ENCODE peak calls at places on chromosome 13, in ten cellular contexts. F is nephron progenitor cell; N is OCI-LY7; U is suprapubic skin; E is body of pancreas; V is CD4-positive, alpha-beta T cell; Q is heart left ventricle; T is mammary epithelial cell; R is NB4; X is Calu3. A is an unnamed sample.

GRCh38 chr13:73984949-73985691 is 149.1 kb downstream of the KLF12 start:
- DNase-seq in V (peak), R (no peak), E (no peak), Q (peak), F (no peak), X (no peak), N (no peak), U (no peak), T (no peak), A (no peak)

GRCh38 chr13:70407486-70407885 is 299.2 kb upstream of the KLHL1 start:
- DNase-seq in N (no peak), V (no peak), X (no peak), Q (no peak), R (no peak), U (no peak), E (no peak), T (no peak), F (no peak), A (no peak)

GRCh38 chr13:113598081-113598410 is 13.5 kb downstream of the TFDP1 start:
- DNase-seq in T (no peak), R (no peak), Q (no peak), X (no peak), U (peak), N (no peak), F (no peak), E (no peak), V (no peak), A (no peak)

GRCh38 chr13:99542788-99543406 is 41.6 kb downstream of the TM9SF2 start:
- DNase-seq in N (peak), V (peak), R (no peak), T (no peak), X (no peak), E (no peak), U (no peak), Q (no peak), F (no peak), A (no peak)

GRCh38 chr13:27147530-27148170 is 24.0 kb downstream of the USP12 start:
- DNase-seq in X (no peak), E (no peak), T (peak), N (peak), V (no peak), U (no peak), R (no peak), Q (no peak), F (no peak), A (no peak)

GRCh38 chr13:101640797-101641400 is 188.4 kb downstream of the ITGBL1 start:
- DNase-seq in Q (no peak), X (no peak), N (no peak), R (no peak), T (peak), E (no peak), F (no peak), V (no peak), U (no peak), A (no peak)

GRCh38 chr13:73556902-73557301 is 498.1 kb downstream of the KLF5 start:
- DNase-seq in Q (no peak), T (peak), F (no peak), R (no peak), E (no peak), U (no peak), V (no peak), X (no peak), N (no peak), A (no peak)

GRCh38 chr13:74570834-74571233 is 436.6 kb upstream of the KLF12 start:
- DNase-seq in U (no peak), R (no peak), V (no peak), X (no peak), Q (no peak), E (no peak), F (no peak), T (peak), N (no peak), A (no peak)

GRCh38 chr13:98315466-98315865 is 138.4 kb upstream of the RNF113B start:
- DNase-seq in T (no peak), U (no peak), F (no peak), N (no peak), X (no peak), R (no peak), V (no peak), Q (no peak), E (no peak), A (no peak)

GRCh38 chr13:44537238-44537637 is 38.9 kb downstream of the TSC22D1 start:
- DNase-seq in Q (no peak), R (no peak), N (no peak), F (no peak), U (no peak), X (no peak), V (no peak), E (no peak), T (no peak), A (no peak)

GRCh38 chr13:26325876-26326275 is 71.9 kb downstream of the CDK8 start:
- DNase-seq in T (peak), E (no peak), U (no peak), V (no peak), F (no peak), N (no peak), X (no peak), R (no peak), Q (no peak), A (no peak)

GRCh38 chr13:102928971-102929370 is 83.1 kb downstream of the ERCC5 start:
- DNase-seq in Q (no peak), R (no peak), F (no peak), X (no peak), V (no peak), N (no peak), U (no peak), E (no peak), T (no peak), A (no peak)

GRCh38 chr13:112066624-112067004 is 335 bp upstream of the SOX1 start:
- DNase-seq in V (peak), R (no peak), U (no peak), N (no peak), E (peak), F (peak), X (no peak), T (no peak), Q (peak), A (no peak)

GRCh38 chr13:44874886-44875630 is 114.2 kb downstream of the NUFIP1 start:
- DNase-seq in E (no peak), R (no peak), U (no peak), F (no peak), Q (no peak), X (no peak), T (no peak), N (no peak), V (no peak), A (no peak)

GRCh38 chr13:97141564-97142005 is 80.5 kb upstream of the MBNL2 start:
- DNase-seq in V (no peak), E (peak), T (peak), U (no peak), F (peak), X (peak), N (no peak), R (peak), Q (no peak), A (no peak)

GRCh38 chr13:67223024-67223423 is 7.1 kb downstream of the PCDH9 start:
- DNase-seq in T (no peak), V (no peak), F (no peak), U (no peak), Q (no peak), E (no peak), N (no peak), R (no peak), X (no peak), A (no peak)

GRCh38 chr13:67223742-67224141 is 6.4 kb downstream of the PCDH9 start:
- DNase-seq in U (no peak), X (no peak), T (no peak), E (no peak), F (no peak), R (no peak), N (no peak), V (no peak), Q (no peak), A (no peak)

GRCh38 chr13:67226686-67227085 is 3.5 kb downstream of the PCDH9 start:
- DNase-seq in R (no peak), V (no peak), F (no peak), X (no peak), E (no peak), T (no peak), N (no peak), Q (no peak), U (no peak), A (no peak)

GRCh38 chr13:67225252-67226159 is 4.6 kb downstream of the PCDH9 start:
- DNase-seq in Q (no peak), N (no peak), U (no peak), V (no peak), E (no peak), F (no peak), R (no peak), X (no peak), T (no peak), A (no peak)

DNA sequence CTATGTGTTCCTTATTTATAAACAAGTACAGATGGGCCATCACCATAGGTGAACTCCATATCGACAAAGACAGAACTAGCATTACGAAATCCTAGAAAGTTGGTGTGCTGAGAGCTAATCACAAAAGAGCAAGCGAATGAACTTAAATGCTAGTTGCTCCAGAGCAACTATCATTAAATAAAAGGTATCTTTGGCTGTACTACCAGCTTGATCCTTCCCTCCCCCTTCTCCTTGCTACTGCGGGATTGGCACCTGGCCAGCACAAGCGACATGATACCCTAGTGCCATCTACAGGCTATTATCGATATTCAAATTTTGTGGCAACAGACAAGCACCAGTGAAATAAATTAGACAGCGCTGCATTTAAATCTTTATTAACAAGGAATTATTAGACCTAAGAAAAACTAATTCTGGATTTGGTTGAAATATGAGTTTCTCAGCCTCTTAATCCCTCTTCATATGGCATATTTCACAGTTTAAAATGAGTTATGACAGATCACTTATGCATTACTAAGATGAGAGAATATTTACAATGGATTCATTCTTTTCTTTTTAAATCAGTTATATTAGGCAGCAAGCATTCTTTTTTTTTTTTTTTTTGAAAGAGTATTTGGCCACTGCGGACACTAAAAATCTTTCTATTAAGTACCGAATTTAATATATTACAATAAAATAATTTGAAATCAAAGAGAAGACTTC is 5.8 kb downstream of the PCDH9 start:
- DNase-seq in X (peak), Q (peak), V (peak), U (peak), T (peak), E (peak), R (peak), N (peak), F (peak), A (peak)
- TF ChIP-seq CTCF in X (peak), Q (peak), V (peak), U (peak), T (peak), E (peak), R (peak), N (peak), F (peak), A (peak)

GRCh38 chr13:109764474-109765292 is 21.7 kb downstream of the IRS2 start:
- DNase-seq in V (no peak), T (peak), U (no peak), Q (no peak), N (no peak), R (peak), E (no peak), F (no peak), X (no peak), A (no peak)
- TF ChIP-seq CTCF in V (peak), T (peak), U (no peak), Q (no peak), N (no peak), R (peak), E (no peak), F (no peak), X (no peak), A (no peak)

GRCh38 chr13:108325863-108326262 is 56.3 kb downstream of the TNFSF13B start:
- DNase-seq in X (no peak), Q (no peak), T (no peak), V (no peak), U (no peak), N (peak), F (no peak), E (no peak), R (no peak), A (no peak)

GRCh38 chr13:108326318-108326717 is 56.8 kb downstream of the TNFSF13B start:
- DNase-seq in N (peak), T (no peak), Q (no peak), U (no peak), F (no peak), X (no peak), R (peak), V (peak), E (peak), A (no peak)

GRCh38 chr13:108322206-108322824 is 52.8 kb downstream of the TNFSF13B start:
- DNase-seq in F (no peak), X (no peak), U (no peak), V (no peak), N (peak), E (no peak), T (peak), R (peak), Q (no peak), A (no peak)
- TF ChIP-seq CTCF in F (peak), X (no peak), U (peak), V (peak), N (peak), E (peak), T (peak), R (peak), Q (peak), A (peak)

GRCh38 chr13:48014359-48014758 is 13.3 kb upstream of the SUCLA2 start:
- DNase-seq in Q (no peak), N (no peak), E (no peak), R (no peak), U (no peak), T (no peak), V (no peak), X (no peak), F (no peak), A (no peak)
- TF ChIP-seq CTCF in Q (no peak), N (no peak), E (no peak), R (no peak), U (no peak), T (no peak), V (no peak), X (no peak), F (no peak), A (no peak)

GRCh38 chr13:37995052-37995451 is 125.5 kb upstream of the TRPC4 start:
- DNase-seq in V (no peak), R (no peak), Q (no peak), U (no peak), N (no peak), E (no peak), X (no peak), T (no peak), F (peak), A (no peak)
- TF ChIP-seq CTCF in V (no peak), R (no peak), Q (no peak), U (no peak), N (no peak), E (no peak), X (no peak), T (no peak), F (no peak), A (no peak)

DNA sequence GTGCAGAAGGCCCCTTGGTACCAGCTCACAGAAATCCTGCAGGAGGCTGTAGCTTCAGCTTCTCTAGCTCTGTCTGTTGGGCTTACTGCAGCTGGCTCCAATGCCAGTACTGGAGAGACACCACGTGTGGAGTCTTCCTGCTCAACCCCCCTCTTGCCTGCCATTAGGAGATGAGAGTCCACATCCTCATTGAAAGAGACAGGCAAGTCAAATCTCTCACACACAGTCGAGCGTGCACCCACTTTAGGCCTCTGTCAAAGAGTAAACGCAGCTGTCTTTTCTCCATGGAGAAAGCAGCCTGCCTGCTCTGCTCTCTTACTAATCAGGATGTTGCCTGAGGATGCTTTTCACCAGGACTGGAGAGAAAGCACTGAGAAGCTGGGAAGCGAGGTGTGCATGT is 523.0 kb upstream of the NBEA start:
- DNase-seq in E (no peak), U (no peak), N (no peak), X (no peak), T (no peak), V (no peak), R (no peak), F (no peak), Q (no peak), A (no peak)
- TF ChIP-seq CTCF in E (no peak), U (no peak), N (no peak), X (no peak), T (no peak), V (no peak), R (no peak), F (no peak), Q (no peak), A (no peak)

GRCh38 chr13:36837354-36838092 is 18.5 kb downstream of the RFXAP start:
- DNase-seq in R (no peak), V (no peak), T (no peak), X (no peak), F (no peak), U (no peak), Q (peak), N (no peak), E (no peak), A (no peak)

GRCh38 chr13:36839981-36840380 is 21.0 kb downstream of the RFXAP start:
- DNase-seq in N (no peak), V (no peak), U (no peak), T (no peak), Q (no peak), X (peak), F (no peak), E (no peak), R (no peak), A (no peak)

GRCh38 chr13:36841411-36841810 is 22.4 kb downstream of the RFXAP start:
- DNase-seq in U (no peak), N (no peak), E (no peak), R (no peak), F (no peak), X (peak), T (no peak), Q (no peak), V (no peak), A (no peak)

GRCh38 chr13:36839281-36839680 is 20.3 kb downstream of the RFXAP start:
- DNase-seq in Q (no peak), F (no peak), U (no peak), V (no peak), N (no peak), T (no peak), E (no peak), R (no peak), X (no peak), A (no peak)

DNA sequence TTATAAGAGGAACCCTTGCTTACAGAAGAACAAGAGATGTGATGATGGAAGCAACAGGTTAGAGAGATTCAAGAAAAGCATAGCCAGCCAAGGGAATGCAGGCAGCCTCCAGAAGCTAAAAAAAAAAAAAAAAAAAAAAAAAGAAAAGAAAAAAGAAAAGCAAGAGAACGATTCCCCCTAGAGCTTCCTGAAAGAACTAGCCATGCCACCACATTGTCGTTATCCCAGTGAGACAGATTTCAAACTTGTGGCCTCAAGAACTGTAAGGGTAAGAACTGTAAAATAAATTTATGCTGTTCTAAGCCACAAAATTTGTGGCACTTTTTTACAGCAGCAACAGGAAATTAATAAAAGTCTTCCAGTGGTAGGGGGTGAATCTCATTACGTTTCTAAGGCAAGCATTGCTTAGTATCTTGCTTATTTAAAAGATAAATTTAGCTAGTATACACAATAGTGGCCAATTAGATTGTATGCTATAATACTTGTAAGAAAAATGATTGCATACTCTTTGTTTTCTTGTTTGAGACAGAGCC is 21.8 kb downstream of the RFXAP start:
- DNase-seq in X (no peak), T (no peak), F (no peak), U (no peak), Q (no peak), V (no peak), N (no peak), R (no peak), E (no peak), A (no peak)
- TF ChIP-seq CTCF in X (no peak), T (no peak), F (no peak), U (no peak), Q (no peak), V (no peak), N (no peak), R (no peak), E (no peak), A (no peak)

DNA sequence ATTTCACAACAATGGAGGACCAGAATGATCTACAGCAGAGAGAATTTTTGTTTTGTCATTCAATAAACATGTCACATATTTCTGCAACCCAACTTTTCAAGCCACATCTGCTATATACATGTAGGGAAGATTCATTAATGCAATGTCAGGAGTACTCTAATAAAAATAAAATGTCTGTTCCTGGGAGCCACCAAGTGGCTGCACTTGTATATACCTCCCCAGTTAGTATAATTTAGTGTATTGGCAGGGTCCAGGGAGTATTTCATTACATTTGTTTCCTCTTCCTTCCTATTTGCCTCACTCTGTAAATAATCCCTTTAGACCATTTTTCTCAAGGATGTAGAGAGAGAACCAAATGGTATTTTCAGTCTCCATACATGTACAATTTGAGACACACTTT is 1169.0 kb downstream of the DIAPH3 start:
- DNase-seq in T (no peak), R (no peak), U (no peak), F (no peak), N (peak), Q (no peak), V (no peak), X (no peak), E (no peak), A (no peak)
- TF ChIP-seq CTCF in T (no peak), R (no peak), U (no peak), F (no peak), N (peak), Q (no peak), V (no peak), X (no peak), E (no peak), A (peak)

GRCh38 chr13:29730253-29730652 is 120.2 kb downstream of the UBL3 start:
- DNase-seq in U (no peak), N (no peak), F (no peak), X (no peak), R (peak), V (no peak), Q (no peak), T (no peak), E (no peak), A (no peak)
- TF ChIP-seq CTCF in U (no peak), N (peak), F (no peak), X (no peak), R (no peak), V (no peak), Q (no peak), T (peak), E (no peak), A (peak)

A was measured in type B pancreatic cell.